ENCODE peak calls at places on chromosomes 12 and 14, in five cellular contexts. A is neuronal stem cell, W is mesenchymal stem cell, J is IMR-90, X is H1. Z is an unnamed sample.

GRCh38 chr12:11559941-11560340 is 89.5 kb upstream of the ETV6 start:
- DNase-seq in W (no peak), J (no peak), A (no peak), X (no peak), Z (no peak)

GRCh38 chr12:1465990-1466389 is 128.4 kb downstream of the FBXL14 start:
- DNase-seq in X (no peak), W (no peak), A (no peak), J (no peak), Z (no peak)

GRCh38 chr12:127548123-127548553 is 718.8 kb upstream of the TMEM132C start:
- DNase-seq in W (peak), J (peak), X (no peak), A (no peak), Z (no peak)

GRCh38 chr14:97456958-97457357 is 659.8 kb downstream of the VRK1 start:
- DNase-seq in W (no peak), A (no peak), X (no peak), J (no peak), Z (no peak)

GRCh38 chr14:77105118-77105517 is 7.1 kb downstream of the CIPC start:
- DNase-seq in J (no peak), A (no peak), W (no peak), X (no peak), Z (no peak)

GRCh38 chr12:80218925-80219714 is 119.8 kb downstream of the OTOGL start:
- DNase-seq in A (no peak), W (peak), J (no peak), X (no peak), Z (no peak)

GRCh38 chr12:52474212-52474611 is 607 bp upstream of the KRT6C start:
- DNase-seq in A (no peak), X (no peak), J (no peak), W (no peak), Z (no peak)

GRCh38 chr12:11513288-11513687 is 117.9 kb upstream of the PRB2 start:
- DNase-seq in X (no peak), W (no peak), A (no peak), J (no peak), Z (peak)

GRCh38 chr12:42584539-42585174 is 4.9 kb downstream of the PRICKLE1 start:
- DNase-seq in A (no peak), W (no peak), X (no peak), J (no peak), Z (no peak)

GRCh38 chr14:91149462-91149861 is 35.6 kb downstream of the DGLUCY start:
- DNase-seq in X (no peak), W (peak), A (no peak), J (peak), Z (no peak)

GRCh38 chr14:101289911-101290310 is 271.4 kb upstream of the DIO3 start:
- DNase-seq in X (no peak), J (no peak), W (no peak), A (no peak), Z (no peak)

GRCh38 chr14:61992139-61992538 is 229.9 kb downstream of the SNAPC1 start:
- DNase-seq in J (no peak), X (no peak), W (no peak), A (peak), Z (no peak)

GRCh38 chr12:89185889-89186288 is 166.4 kb downstream of the DUSP6 start:
- DNase-seq in J (peak), W (no peak), A (no peak), X (no peak), Z (no peak)

GRCh38 chr12:89875225-89875624 is 166.6 kb upstream of the ATP2B1 start:
- DNase-seq in W (peak), A (no peak), X (no peak), J (peak), Z (no peak)

GRCh38 chr12:30909721-30910350 is 16.7 kb upstream of the TSPAN11 start:
- DNase-seq in A (no peak), J (no peak), W (no peak), X (no peak), Z (no peak)

GRCh38 chr14:22991852-22992251 is 9.5 kb upstream of the AJUBA start:
- DNase-seq in A (no peak), J (no peak), X (no peak), W (no peak), Z (no peak)

GRCh38 chr14:70098257-70098809 is 90.4 kb downstream of the SLC8A3 start:
- DNase-seq in A (no peak), X (no peak), J (no peak), W (no peak), Z (no peak)

GRCh38 chr14:100755649-100756048 is 29.0 kb downstream of the DLK1 start:
- DNase-seq in W (peak), A (no peak), J (peak), X (no peak), Z (no peak)

GRCh38 chr12:107359382-107359781 is 266.0 kb upstream of the CRY1 start:
- DNase-seq in X (no peak), W (no peak), A (no peak), J (peak), Z (no peak)

GRCh38 chr14:33848706-33849454 is 102.0 kb downstream of the EGLN3 start:
- DNase-seq in X (peak), A (peak), J (peak), W (peak), Z (peak)

GRCh38 chr14:74085828-74086227 is 1.1 kb downstream of the LIN52 start:
- DNase-seq in W (no peak), J (no peak), X (no peak), A (no peak), Z (no peak)

GRCh38 chr12:1801285-1801975 is 18.9 kb upstream of the LRTM2 start:
- DNase-seq in J (peak), A (no peak), X (no peak), W (no peak), Z (peak)

GRCh38 chr12:124904306-124905098 is 9.9 kb downstream of the UBC start:
- DNase-seq in X (no peak), A (no peak), W (peak), J (peak), Z (peak)

GRCh38 chr12:13537623-13538022 is 341.1 kb downstream of the EMP1 start:
- DNase-seq in A (no peak), X (no peak), J (no peak), W (no peak), Z (no peak)

GRCh38 chr12:106080786-106081185 is 58.0 kb downstream of the NUAK1 start:
- DNase-seq in X (no peak), A (no peak), W (no peak), J (no peak), Z (no peak)

GRCh38 chr14:69101331-69101826 is 51.5 kb downstream of the DCAF5 start:
- DNase-seq in J (peak), W (peak), X (no peak), A (no peak), Z (no peak)

GRCh38 chr14:58966991-58967390 is 221.5 kb upstream of the DAAM1 start:
- DNase-seq in A (no peak), J (no peak), X (no peak), W (no peak), Z (no peak)

GRCh38 chr12:93122089-93122488 is 193.0 kb upstream of the EEA1 start:
- DNase-seq in X (no peak), J (peak), W (peak), A (no peak), Z (no peak)

GRCh38 chr14:104802913-104803184 is 1.9 kb downstream of the ZBTB42 start:
- DNase-seq in J (no peak), X (no peak), W (no peak), A (no peak), Z (no peak)

GRCh38 chr14:22179190-22179589 is 409.8 kb downstream of the DAD1 start:
- DNase-seq in W (no peak), J (peak), A (no peak), X (no peak), Z (no peak)

GRCh38 chr12:92208613-92209121 is 63.0 kb upstream of the BTG1 start:
- DNase-seq in J (peak), W (peak), X (no peak), A (no peak), Z (no peak)

GRCh38 chr12:116015525-116015924 is 262.0 kb downstream of the MED13L start:
- DNase-seq in J (peak), X (no peak), W (peak), A (no peak), Z (no peak)

GRCh38 chr12:92297932-92298681 is 152.5 kb upstream of the BTG1 start:
- DNase-seq in X (no peak), J (peak), A (no peak), W (peak), Z (no peak)

GRCh38 chr12:121610239-121611149 is 15.8 kb upstream of the ORAI1 start:
- DNase-seq in A (no peak), W (peak), J (peak), X (no peak), Z (no peak)

GRCh38 chr12:6157482-6157881 is 33.0 kb upstream of the VWF start:
- DNase-seq in J (no peak), A (no peak), X (no peak), W (peak), Z (no peak)
- H2AK5ac ChIP-seq in J (no peak), A (no peak), X (no peak), W (no peak), Z (no peak)

DNA sequence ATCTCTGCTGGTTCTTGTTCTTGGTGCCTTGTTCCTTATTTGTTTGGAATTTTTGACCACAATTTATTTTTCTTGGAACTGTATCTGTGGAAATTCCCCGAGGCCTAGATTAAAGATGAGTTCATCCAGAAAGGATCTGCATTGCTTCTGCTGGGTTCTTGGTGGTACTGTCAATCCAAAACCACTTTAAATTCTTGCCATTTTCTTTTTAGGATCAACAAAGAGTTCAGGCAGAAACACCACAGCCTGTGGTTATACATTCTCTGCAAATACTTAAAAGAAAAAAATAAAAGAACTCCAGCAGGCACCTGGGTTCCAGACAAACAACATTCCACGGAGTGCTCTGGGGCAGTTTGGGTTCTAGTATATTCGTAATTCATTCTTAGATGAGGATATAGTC is 6.0 kb upstream of the VAMP1 start:
- DNase-seq in W (peak), X (no peak), J (peak), A (no peak), Z (no peak)
- H2BK5ac ChIP-seq in W (no peak), X (no peak), J (peak), A (no peak), Z (no peak)

DNA sequence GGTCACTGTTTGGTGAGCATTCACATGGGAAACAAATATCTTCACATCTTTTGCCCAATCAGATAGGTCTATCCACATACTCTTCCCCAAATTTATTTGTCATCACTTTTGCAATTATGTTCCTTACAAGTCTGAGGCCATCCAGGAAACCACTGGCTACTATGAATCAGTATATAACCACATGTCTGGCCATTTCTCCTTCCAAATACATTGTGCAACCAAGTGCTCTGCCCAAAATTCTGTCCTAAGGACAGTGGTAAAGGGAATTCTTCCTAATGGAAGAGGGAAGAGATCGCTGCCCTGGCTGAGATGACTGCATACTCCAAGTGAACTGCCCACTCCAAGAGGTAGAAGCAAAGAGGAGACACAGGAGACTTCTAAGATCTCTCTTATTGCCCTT is 148.9 kb upstream of the MAX start:
- DNase-seq in J (peak), W (peak), A (no peak), X (no peak), Z (no peak)
- H2AK5ac ChIP-seq in J (peak), W (no peak), A (no peak), X (no peak), Z (no peak)

GRCh38 chr12:45989277-45989856 is 1.0 kb downstream of the SCAF11 start:
- DNase-seq in A (peak), J (peak), X (no peak), W (no peak), Z (no peak)

GRCh38 chr12:45988259-45988658 is 2.1 kb downstream of the SCAF11 start:
- DNase-seq in W (peak), J (peak), A (no peak), X (no peak), Z (no peak)

GRCh38 chr12:45987339-45987726 is 3.0 kb downstream of the SCAF11 start:
- DNase-seq in A (no peak), W (peak), J (no peak), X (no peak), Z (no peak)

GRCh38 chr12:45989857-45990467 is 412 bp downstream of the SCAF11 start:
- DNase-seq in A (peak), W (peak), X (no peak), J (peak), Z (peak)

DNA sequence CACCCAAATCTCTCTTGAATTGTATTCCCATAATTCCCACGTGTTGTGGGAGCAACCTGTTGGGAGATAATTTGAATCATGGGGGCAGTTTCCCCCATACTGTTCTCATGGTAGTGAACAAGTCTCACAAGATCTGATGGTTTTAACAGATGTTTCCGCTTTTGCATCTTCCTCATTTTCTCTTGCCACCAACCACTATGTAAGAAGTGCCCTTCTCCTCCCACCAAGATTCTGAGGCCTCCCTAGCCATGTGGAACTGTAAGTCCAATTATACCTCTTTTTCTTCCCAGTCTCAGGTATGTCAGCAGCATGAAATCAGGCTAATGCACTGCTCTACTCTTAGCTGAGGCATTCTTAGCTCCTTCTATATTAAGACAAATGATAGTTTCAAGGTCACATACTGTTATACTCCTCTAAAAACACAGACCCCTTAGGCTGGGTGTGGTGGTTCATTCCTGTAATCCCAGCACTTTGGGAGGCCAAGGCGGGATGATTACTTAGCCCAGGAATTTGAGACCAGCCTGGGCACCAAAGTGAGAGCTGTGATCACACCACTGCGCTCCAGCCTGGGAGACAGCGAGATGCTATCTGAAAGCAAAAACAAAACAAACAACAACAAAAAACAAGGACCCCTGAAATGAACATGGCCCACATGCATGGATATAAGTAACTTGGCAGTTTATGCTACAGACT is 3.6 kb downstream of the SCAF11 start:
- DNase-seq in J (no peak), X (no peak), A (no peak), W (no peak), Z (no peak)
- H2BK5ac ChIP-seq in J (no peak), X (no peak), A (no peak), W (no peak), Z (no peak)

GRCh38 chr12:26647091-26647490 is 185.9 kb downstream of the ITPR2 start:
- DNase-seq in X (no peak), A (no peak), J (peak), W (no peak), Z (no peak)

GRCh38 chr12:26648584-26648983 is 184.4 kb downstream of the ITPR2 start:
- DNase-seq in X (no peak), A (no peak), W (peak), J (peak), Z (no peak)

GRCh38 chr12:26648999-26649398 is 184.0 kb downstream of the ITPR2 start:
- DNase-seq in X (no peak), W (no peak), J (no peak), A (no peak), Z (no peak)

GRCh38 chr12:26646571-26646970 is 186.4 kb downstream of the ITPR2 start:
- DNase-seq in J (peak), A (no peak), W (no peak), X (no peak), Z (no peak)

DNA sequence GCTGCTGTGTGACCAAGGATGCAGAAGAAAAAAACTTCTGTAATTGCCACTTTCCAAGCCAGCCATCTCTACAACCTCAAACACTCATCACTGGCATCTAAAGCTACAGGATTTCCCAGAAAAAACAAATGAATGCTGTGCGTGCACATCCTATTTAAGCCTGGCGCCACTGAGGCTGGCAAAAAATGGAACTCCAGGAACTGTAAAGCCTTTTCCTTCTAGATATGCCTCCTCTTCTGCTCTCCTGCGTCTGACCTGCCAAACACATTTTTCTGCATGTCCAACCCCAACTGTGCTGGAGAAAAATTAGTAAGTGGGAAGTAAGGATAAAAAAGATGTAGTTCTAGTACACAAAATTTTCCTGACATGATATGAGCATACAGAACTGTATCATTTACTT is 184.9 kb downstream of the ITPR2 start:
- DNase-seq in X (no peak), J (no peak), A (no peak), W (no peak), Z (no peak)
- H2AK5ac ChIP-seq in X (no peak), J (peak), A (no peak), W (peak), Z (no peak)

GRCh38 chr12:110038741-110039084 is 9.6 kb downstream of the C12orf76 start:
- DNase-seq in A (no peak), W (no peak), J (no peak), X (no peak), Z (no peak)

GRCh38 chr12:110035534-110036104 is 12.7 kb downstream of the C12orf76 start:
- DNase-seq in J (no peak), A (no peak), X (no peak), W (no peak), Z (no peak)

GRCh38 chr12:110037315-110037714 is 11.0 kb downstream of the C12orf76 start:
- DNase-seq in W (no peak), J (no peak), A (no peak), X (no peak), Z (no peak)

GRCh38 chr12:110042260-110042659 is 6.1 kb downstream of the C12orf76 start:
- DNase-seq in A (no peak), W (no peak), J (no peak), X (no peak), Z (no peak)

DNA sequence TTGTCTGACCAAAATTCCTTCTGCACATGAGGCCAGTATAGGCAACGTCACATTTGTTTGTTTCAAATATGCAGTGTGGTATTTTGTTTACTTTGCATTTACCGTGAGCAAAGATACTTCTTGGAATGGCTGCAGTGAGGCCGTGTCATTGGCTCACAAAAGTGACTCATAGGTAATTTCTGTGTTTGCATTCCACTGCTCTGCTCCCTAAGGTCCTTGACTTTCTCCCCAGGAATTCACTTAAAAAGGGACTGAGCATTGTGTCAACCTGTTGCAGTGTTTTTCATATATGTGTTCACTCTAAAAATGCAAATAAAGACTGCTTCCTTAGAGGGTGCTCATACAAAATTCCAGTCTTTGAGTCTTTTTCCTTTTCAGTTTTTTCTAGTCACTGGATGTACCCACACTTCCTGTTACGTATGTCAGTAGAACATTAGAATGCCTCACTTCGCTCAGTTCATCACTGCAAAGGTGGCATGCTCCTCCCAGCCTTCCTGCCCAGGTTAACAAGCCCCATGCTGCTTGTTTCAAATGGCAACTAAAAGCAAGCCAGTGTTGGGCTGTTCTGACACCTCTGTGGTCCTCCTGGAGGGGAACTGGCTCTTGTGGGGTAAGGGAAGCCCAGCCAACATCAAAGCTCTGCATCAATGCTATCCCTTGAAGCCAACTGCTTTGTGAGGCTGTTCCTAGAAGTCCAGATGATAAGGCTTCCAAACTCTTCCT is 9.1 kb downstream of the C12orf76 start:
- DNase-seq in A (no peak), J (peak), X (no peak), W (peak), Z (peak)
- H2BK5ac ChIP-seq in A (no peak), J (peak), X (no peak), W (no peak), Z (no peak)

GRCh38 chr12:132827763-132828703 is 636 bp downstream of the GOLGA3 start:
- DNase-seq in X (no peak), A (no peak), J (peak), W (peak), Z (no peak)
- H2AK5ac ChIP-seq in X (no peak), A (peak), J (peak), W (peak), Z (no peak)

GRCh38 chr12:65540140-65540539 is 261.7 kb downstream of the MSRB3 start:
- DNase-seq in X (no peak), W (no peak), A (no peak), J (no peak), Z (no peak)
- H2BK5ac ChIP-seq in X (no peak), W (no peak), A (no peak), J (no peak), Z (no peak)

Z was measured in H9.